ENCODE peak calls at places on chromosomes 5 and 9, in ten cellular contexts. O, Y, F, Q, N, K, U, H, D and P are unnamed samples.

GRCh38 chr5:120463026-120463770 is 902 bp upstream of the PRR16 start:
- DNase-seq in O (no peak), Y (peak; percentile 50), F (no peak), Q (no peak), N (no peak), K (no peak), U (no peak), H (no peak), D (no peak), P (peak; percentile 51)

GRCh38 chr5:79845448-79846197 is 145.4 kb downstream of the MTX3 start:
- DNase-seq in O (peak; percentile 49), Y (no peak), F (peak; percentile 41), Q (no peak), N (no peak), K (peak; percentile 59), U (no peak), H (no peak), D (peak; percentile 94), P (peak; percentile 38)

GRCh38 chr9:93952784-93953491 is 2.2 kb downstream of the BARX1 start:
- DNase-seq in O (no peak), Y (peak; percentile 50), F (no peak), Q (no peak), N (no peak), K (no peak), U (peak; percentile 46), H (no peak), D (no peak), P (no peak)

GRCh38 chr5:95631265-95631957 is 11.5 kb downstream of the GPR150 start:
- DNase-seq in O (no peak), Y (no peak), F (no peak), Q (no peak), N (no peak), K (peak; percentile 89), U (no peak), H (no peak), D (peak; percentile 79), P (peak; percentile 32)

GRCh38 chr9:112751059-112751795 is 667 bp downstream of the SNX30 start:
- DNase-seq in O (peak; percentile 61), Y (peak; percentile 66), F (peak; percentile 45), Q (peak; percentile 11), N (peak; percentile 81), K (peak; percentile 97), U (peak; percentile 68), H (peak; percentile 47), D (peak; percentile 49), P (peak; percentile 54)

GRCh38 chr9:134939836-134940235 is 22.1 kb upstream of the FCN1 start:
- DNase-seq in O (no peak), Y (no peak), F (no peak), Q (no peak), N (no peak), K (no peak), U (no peak), H (no peak), D (no peak), P (no peak)

GRCh38 chr5:125269926-125270325 is 523.5 kb upstream of the ZNF608 start:
- DNase-seq in O (no peak), Y (no peak), F (no peak), Q (no peak), N (no peak), K (no peak), U (no peak), H (no peak), D (no peak), P (no peak)

GRCh38 chr9:115104908-115105307 is 13.0 kb downstream of the TNC start:
- DNase-seq in O (no peak), Y (no peak), F (no peak), Q (no peak), N (no peak), K (peak; percentile 74), U (no peak), H (no peak), D (peak; percentile 94), P (no peak)

GRCh38 chr9:214488-215448 is at the start of gene DOCK8:
- DNase-seq in O (no peak), Y (peak; percentile 90), F (peak; percentile 62), Q (peak; percentile 18), N (peak; percentile 84), K (no peak), U (peak; percentile 86), H (peak; percentile 80), D (no peak), P (peak; percentile 65)

GRCh38 chr5:74401566-74402320 is 238.8 kb downstream of the ENC1 start:
- DNase-seq in O (no peak), Y (no peak), F (no peak), Q (no peak), N (no peak), K (peak; percentile 74), U (no peak), H (no peak), D (no peak), P (no peak)

GRCh38 chr9:133125706-133126696 is 5.0 kb upstream of the RALGDS start:
- DNase-seq in O (no peak), Y (no peak), F (no peak), Q (no peak), N (no peak), K (peak; percentile 38), U (peak; percentile 84), H (peak; percentile 52), D (peak; percentile 61), P (peak; percentile 70)

GRCh38 chr5:10391130-10391529 is 37.6 kb downstream of the MARCHF6 start:
- DNase-seq in O (no peak), Y (no peak), F (no peak), Q (no peak), N (no peak), K (no peak), U (no peak), H (no peak), D (no peak), P (no peak)

GRCh38 chr5:35230043-35230611 is at the start of gene PRLR:
- DNase-seq in O (no peak), Y (peak; percentile 11), F (peak; percentile 4), Q (no peak), N (no peak), K (peak; percentile 49), U (peak; percentile 37), H (peak; percentile 61), D (peak; percentile 25), P (peak; percentile 35)

GRCh38 chr9:128062856-128063831 is 4.0 kb downstream of the NAIF1 start:
- DNase-seq in O (no peak), Y (no peak), F (no peak), Q (no peak), N (no peak), K (no peak), U (peak; percentile 13), H (no peak), D (no peak), P (no peak)

GRCh38 chr9:124205686-124206352 is 51.9 kb upstream of the NEK6 start:
- DNase-seq in O (no peak), Y (no peak), F (no peak), Q (no peak), N (peak; percentile 44), K (no peak), U (no peak), H (no peak), D (no peak), P (no peak)

GRCh38 chr9:88949961-88950340 is 41.3 kb upstream of the S1PR3 start:
- DNase-seq in O (no peak), Y (no peak), F (peak; percentile 19), Q (no peak), N (no peak), K (peak; percentile 67), U (no peak), H (no peak), D (no peak), P (no peak)

GRCh38 chr9:21674894-21675293 is 127.5 kb upstream of the MTAP start:
- DNase-seq in O (no peak), Y (no peak), F (no peak), Q (no peak), N (no peak), K (peak; percentile 64), U (no peak), H (no peak), D (no peak), P (no peak)

GRCh38 chr9:120715331-120715924 is 1.2 kb upstream of the MEGF9 start:
- DNase-seq in O (no peak), Y (no peak), F (no peak), Q (no peak), N (no peak), K (peak; percentile 91), U (no peak), H (no peak), D (peak; percentile 73), P (no peak)

GRCh38 chr9:35842020-35842745 is 13.2 kb downstream of the TMEM8B start:
- DNase-seq in O (no peak), Y (no peak), F (no peak), Q (no peak), N (no peak), K (no peak), U (peak; percentile 51), H (no peak), D (peak; percentile 70), P (peak; percentile 13)

GRCh38 chr5:174386306-174386705 is 338.1 kb upstream of the MSX2 start:
- DNase-seq in O (no peak), Y (no peak), F (no peak), Q (no peak), N (no peak), K (peak; percentile 79), U (no peak), H (no peak), D (peak; percentile 61), P (no peak)

GRCh38 chr9:131072871-131073237 is 23.5 kb upstream of the AIF1L start:
- DNase-seq in O (no peak), Y (no peak), F (no peak), Q (no peak), N (no peak), K (no peak), U (no peak), H (no peak), D (no peak), P (no peak)